ENCODE peak calls at places on chromosomes 11 and 22, in six cellular contexts. One of them, this sample, is unnamed.

GRCh38 chr22:40597541-40598453 is 38.7 kb downstream of the MRTFA start:
- DNase-seq in suprapubic skin: no peak
- DNase-seq in heart right ventricle: no peak
- DNase-seq in upper lobe of right lung: no peak
- DNase-seq in pancreas: no peak
- DNase-seq in heart left ventricle: no peak
- DNase-seq in this sample: peak; percentile 5

GRCh38 chr11:1760351-1761109 is 3.2 kb downstream of the CTSD start:
- DNase-seq in heart right ventricle: peak; percentile 89
- DNase-seq in suprapubic skin: peak; percentile 88
- DNase-seq in pancreas: peak; percentile 80
- DNase-seq in upper lobe of right lung: peak; percentile 92
- DNase-seq in heart left ventricle: peak; percentile 94
- DNase-seq in this sample: peak; percentile 51

GRCh38 chr22:47928626-47929025 is 1166.2 kb downstream of the TBC1D22A start:
- DNase-seq in heart right ventricle: no peak
- DNase-seq in heart left ventricle: no peak
- DNase-seq in suprapubic skin: no peak
- DNase-seq in upper lobe of right lung: no peak
- DNase-seq in pancreas: no peak
- DNase-seq in this sample: no peak

GRCh38 chr11:118903204-118904015 is 19.7 kb downstream of the CXCR5 start:
- DNase-seq in heart right ventricle: no peak
- DNase-seq in heart left ventricle: no peak
- DNase-seq in pancreas: no peak
- DNase-seq in upper lobe of right lung: peak; percentile 54
- DNase-seq in suprapubic skin: no peak
- DNase-seq in this sample: no peak

GRCh38 chr22:46273432-46274148 is 5.8 kb downstream of the TTC38 start:
- DNase-seq in heart right ventricle: no peak
- DNase-seq in suprapubic skin: peak; percentile 50
- DNase-seq in pancreas: no peak
- DNase-seq in heart left ventricle: no peak
- DNase-seq in upper lobe of right lung: no peak
- DNase-seq in this sample: no peak

GRCh38 chr11:78560826-78561484 is 13.7 kb downstream of the NARS2 start:
- DNase-seq in pancreas: no peak
- DNase-seq in heart right ventricle: no peak
- DNase-seq in upper lobe of right lung: no peak
- DNase-seq in suprapubic skin: no peak
- DNase-seq in heart left ventricle: no peak
- DNase-seq in this sample: no peak

GRCh38 chr11:134266841-134267251 is 9.3 kb upstream of the GLB1L3 start:
- DNase-seq in heart left ventricle: no peak
- DNase-seq in heart right ventricle: no peak
- DNase-seq in upper lobe of right lung: no peak
- DNase-seq in suprapubic skin: no peak
- DNase-seq in pancreas: no peak
- DNase-seq in this sample: no peak

GRCh38 chr11:113278481-113278880 is 35.9 kb upstream of the TTC12 start:
- DNase-seq in pancreas: no peak
- DNase-seq in heart right ventricle: no peak
- DNase-seq in suprapubic skin: no peak
- DNase-seq in upper lobe of right lung: no peak
- DNase-seq in heart left ventricle: no peak
- DNase-seq in this sample: no peak

GRCh38 chr11:69375316-69376154 is 81.6 kb downstream of the MYEOV start:
- DNase-seq in upper lobe of right lung: no peak
- DNase-seq in pancreas: no peak
- DNase-seq in suprapubic skin: peak; percentile 56
- DNase-seq in heart left ventricle: no peak
- DNase-seq in heart right ventricle: no peak
- DNase-seq in this sample: no peak

GRCh38 chr11:19181673-19182261 is 20.0 kb downstream of the CSRP3 start:
- DNase-seq in upper lobe of right lung: no peak
- DNase-seq in suprapubic skin: no peak
- DNase-seq in heart left ventricle: no peak
- DNase-seq in heart right ventricle: no peak
- DNase-seq in pancreas: no peak
- DNase-seq in this sample: no peak

GRCh38 chr22:41620646-41621098 is at the start of gene DESI1:
- DNase-seq in suprapubic skin: no peak
- DNase-seq in heart right ventricle: no peak
- DNase-seq in pancreas: no peak
- DNase-seq in upper lobe of right lung: no peak
- DNase-seq in heart left ventricle: no peak
- DNase-seq in this sample: no peak

GRCh38 chr11:110317516-110317932 is 21.1 kb upstream of the RDX start:
- DNase-seq in heart left ventricle: no peak
- DNase-seq in heart right ventricle: no peak
- DNase-seq in suprapubic skin: no peak
- DNase-seq in upper lobe of right lung: no peak
- DNase-seq in pancreas: no peak
- DNase-seq in this sample: no peak

GRCh38 chr22:48881326-48881980 is 946.2 kb downstream of the BRD1 start:
- DNase-seq in upper lobe of right lung: peak; percentile 36
- DNase-seq in heart right ventricle: no peak
- DNase-seq in heart left ventricle: no peak
- DNase-seq in pancreas: peak; percentile 30
- DNase-seq in suprapubic skin: no peak
- DNase-seq in this sample: no peak

GRCh38 chr11:100576044-100577021 is 110.8 kb upstream of the ARHGAP42 start:
- DNase-seq in upper lobe of right lung: no peak
- DNase-seq in suprapubic skin: no peak
- DNase-seq in heart left ventricle: no peak
- DNase-seq in pancreas: no peak
- DNase-seq in heart right ventricle: no peak
- DNase-seq in this sample: no peak

GRCh38 chr11:43557553-43558031 is 122.9 kb upstream of the HSD17B12 start:
- DNase-seq in heart right ventricle: no peak
- DNase-seq in suprapubic skin: no peak
- DNase-seq in upper lobe of right lung: no peak
- DNase-seq in heart left ventricle: peak; percentile 24
- DNase-seq in pancreas: no peak
- DNase-seq in this sample: no peak

GRCh38 chr11:36053901-36054300 is 110.0 kb downstream of the LDLRAD3 start:
- DNase-seq in heart left ventricle: no peak
- DNase-seq in pancreas: no peak
- DNase-seq in heart right ventricle: no peak
- DNase-seq in suprapubic skin: no peak
- DNase-seq in upper lobe of right lung: no peak
- DNase-seq in this sample: no peak

GRCh38 chr11:706957-707816 is 1.2 kb downstream of the EPS8L2 start:
- DNase-seq in suprapubic skin: peak; percentile 71
- DNase-seq in heart right ventricle: no peak
- DNase-seq in upper lobe of right lung: peak; percentile 84
- DNase-seq in heart left ventricle: no peak
- DNase-seq in pancreas: peak; percentile 86
- DNase-seq in this sample: no peak

GRCh38 chr22:48748113-48748859 is 1079.4 kb downstream of the BRD1 start:
- DNase-seq in suprapubic skin: no peak
- DNase-seq in heart right ventricle: no peak
- DNase-seq in pancreas: no peak
- DNase-seq in upper lobe of right lung: peak; percentile 44
- DNase-seq in heart left ventricle: no peak
- DNase-seq in this sample: no peak

GRCh38 chr22:47805394-47805935 is 1043.0 kb downstream of the TBC1D22A start:
- DNase-seq in suprapubic skin: no peak
- DNase-seq in heart right ventricle: no peak
- DNase-seq in pancreas: no peak
- DNase-seq in upper lobe of right lung: no peak
- DNase-seq in heart left ventricle: no peak
- DNase-seq in this sample: no peak

GRCh38 chr22:42066133-42066761 is 4.4 kb downstream of the NAGA start:
- DNase-seq in upper lobe of right lung: no peak
- DNase-seq in suprapubic skin: no peak
- DNase-seq in heart right ventricle: no peak
- DNase-seq in pancreas: no peak
- DNase-seq in heart left ventricle: no peak
- DNase-seq in this sample: no peak

GRCh38 chr11:104876324-104876723 is 21.9 kb downstream of the CASP12 start:
- DNase-seq in upper lobe of right lung: no peak
- DNase-seq in pancreas: no peak
- DNase-seq in heart right ventricle: no peak
- DNase-seq in heart left ventricle: no peak
- DNase-seq in suprapubic skin: no peak
- DNase-seq in this sample: no peak

GRCh38 chr11:115398333-115398732 is 105.9 kb downstream of the CADM1 start:
- DNase-seq in heart right ventricle: no peak
- DNase-seq in suprapubic skin: no peak
- DNase-seq in pancreas: no peak
- DNase-seq in upper lobe of right lung: no peak
- DNase-seq in heart left ventricle: no peak
- DNase-seq in this sample: no peak

GRCh38 chr11:111843659-111844058 is 27.7 kb downstream of the ALG9 start:
- DNase-seq in heart left ventricle: no peak
- DNase-seq in pancreas: no peak
- DNase-seq in suprapubic skin: no peak
- DNase-seq in heart right ventricle: no peak
- DNase-seq in upper lobe of right lung: no peak
- DNase-seq in this sample: no peak

GRCh38 chr22:27065259-27065658 is 407.9 kb downstream of the MIAT start:
- DNase-seq in upper lobe of right lung: no peak
- DNase-seq in heart right ventricle: no peak
- DNase-seq in suprapubic skin: no peak
- DNase-seq in heart left ventricle: no peak
- DNase-seq in pancreas: no peak
- DNase-seq in this sample: no peak

GRCh38 chr11:119092880-119093665 is 8.4 kb downstream of the HMBS start:
- DNase-seq in heart right ventricle: no peak
- DNase-seq in pancreas: no peak
- DNase-seq in heart left ventricle: no peak
- DNase-seq in suprapubic skin: no peak
- DNase-seq in upper lobe of right lung: no peak
- DNase-seq in this sample: no peak

GRCh38 chr11:73386026-73386425 is 9.8 kb downstream of the RELT start:
- DNase-seq in heart right ventricle: no peak
- DNase-seq in heart left ventricle: peak; percentile 68
- DNase-seq in suprapubic skin: no peak
- DNase-seq in upper lobe of right lung: peak; percentile 77
- DNase-seq in pancreas: peak; percentile 20
- DNase-seq in this sample: no peak

GRCh38 chr22:37240240-37240940 is 3.7 kb downstream of the RAC2 start:
- DNase-seq in heart left ventricle: no peak
- DNase-seq in suprapubic skin: no peak
- DNase-seq in pancreas: no peak
- DNase-seq in upper lobe of right lung: no peak
- DNase-seq in heart right ventricle: no peak
- DNase-seq in this sample: no peak

GRCh38 chr11:36374726-36375125 is 78.6 kb downstream of the PRR5L start:
- DNase-seq in upper lobe of right lung: no peak
- DNase-seq in suprapubic skin: no peak
- DNase-seq in heart right ventricle: no peak
- DNase-seq in heart left ventricle: no peak
- DNase-seq in pancreas: no peak
- DNase-seq in this sample: no peak

GRCh38 chr11:124041254-124041653 is at the start of gene OR10G7:
- DNase-seq in heart right ventricle: no peak
- DNase-seq in pancreas: no peak
- DNase-seq in heart left ventricle: no peak
- DNase-seq in upper lobe of right lung: no peak
- DNase-seq in suprapubic skin: no peak
- DNase-seq in this sample: no peak

GRCh38 chr11:1126935-1127663 is 30.7 kb upstream of the MUC5AC start:
- DNase-seq in heart right ventricle: no peak
- DNase-seq in heart left ventricle: peak; percentile 19
- DNase-seq in pancreas: peak; percentile 68
- DNase-seq in suprapubic skin: no peak
- DNase-seq in upper lobe of right lung: peak; percentile 60
- DNase-seq in this sample: no peak

DNA sequence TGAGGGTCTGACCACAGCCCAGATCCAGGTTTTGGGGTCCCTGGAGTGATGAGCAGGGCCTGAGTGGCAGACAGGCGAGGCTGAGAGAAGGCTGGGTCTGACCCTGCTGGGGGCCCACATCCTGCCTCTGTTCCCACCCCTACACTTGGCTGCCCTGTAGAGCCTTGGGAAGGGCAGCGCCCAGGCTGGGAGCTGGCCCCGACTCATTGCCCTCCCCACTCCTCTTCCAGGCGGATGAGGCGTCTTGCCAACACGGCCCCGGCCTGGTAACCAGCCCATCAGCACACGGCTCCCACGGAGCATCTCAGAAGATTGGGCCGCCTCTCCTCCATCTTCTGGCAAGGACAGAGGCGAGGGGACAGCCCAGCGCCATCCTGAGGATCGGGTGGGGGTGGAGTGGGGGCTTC is 4.9 kb downstream of the DERL3 start:
- DNase-seq in heart left ventricle: peak; percentile 61
- DNase-seq in suprapubic skin: peak; percentile 54
- DNase-seq in pancreas: peak; percentile 68
- DNase-seq in upper lobe of right lung: peak; percentile 37
- DNase-seq in heart right ventricle: peak; percentile 62
- DNase-seq in this sample: no peak
- H3K27ac ChIP-seq in heart left ventricle: peak overlapping the region; percentile 74
- H3K27ac ChIP-seq in suprapubic skin: no peak overlapping the region
- H3K27ac ChIP-seq in pancreas: no peak overlapping the region
- H3K27ac ChIP-seq in upper lobe of right lung: no peak overlapping the region
- H3K27ac ChIP-seq in heart right ventricle: peak overlapping the region; percentile 92
- H3K27ac ChIP-seq in this sample: peak overlapping the region; percentile 26

GRCh38 chr11:70399681-70400112 is 1.4 kb downstream of the CTTN start:
- DNase-seq in heart right ventricle: peak; percentile 80
- DNase-seq in heart left ventricle: peak; percentile 87
- DNase-seq in suprapubic skin: peak; percentile 89
- DNase-seq in pancreas: peak; percentile 89
- DNase-seq in upper lobe of right lung: peak; percentile 89
- DNase-seq in this sample: no peak
- H3K27ac ChIP-seq in heart right ventricle: peak overlapping the region; percentile 89
- H3K27ac ChIP-seq in heart left ventricle: peak overlapping the region; percentile 88
- H3K27ac ChIP-seq in suprapubic skin: peak overlapping the region; percentile 84
- H3K27ac ChIP-seq in pancreas: peak overlapping the region; percentile 63
- H3K27ac ChIP-seq in upper lobe of right lung: peak overlapping the region; percentile 83
- H3K27ac ChIP-seq in this sample: no peak overlapping the region

DNA sequence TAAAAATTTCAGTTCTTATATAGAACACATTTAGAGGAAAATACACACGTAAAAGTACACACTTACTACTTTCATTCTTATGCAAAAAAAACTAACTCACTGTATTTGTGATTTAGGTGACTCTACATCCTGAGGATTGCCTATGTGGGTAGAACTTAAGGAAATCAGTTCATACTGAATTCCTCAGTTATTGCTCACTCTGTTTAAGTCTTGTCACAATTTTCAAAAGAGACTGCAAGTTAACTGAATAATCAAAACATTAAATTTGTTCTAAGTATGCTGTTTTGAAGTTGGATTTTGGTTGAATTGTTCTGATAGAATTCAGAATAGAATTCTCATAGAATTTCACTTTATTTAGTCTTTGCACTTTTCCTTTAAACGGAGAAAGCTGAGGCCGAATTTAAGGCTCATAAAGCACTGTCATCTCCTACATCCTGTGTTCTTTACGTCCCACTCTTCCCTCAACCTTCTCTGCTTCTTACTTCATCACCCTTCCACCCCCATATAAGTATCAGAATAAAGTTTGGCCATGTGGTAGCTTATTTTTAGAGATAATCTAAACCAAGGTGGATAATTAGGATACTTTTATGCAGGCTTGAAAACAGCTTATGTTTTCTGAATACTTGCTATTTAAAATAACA is 59.8 kb downstream of the APOL5 start:
- DNase-seq in heart right ventricle: no peak
- DNase-seq in heart left ventricle: no peak
- DNase-seq in upper lobe of right lung: no peak
- DNase-seq in pancreas: no peak
- DNase-seq in suprapubic skin: no peak
- DNase-seq in this sample: no peak
- H3K27ac ChIP-seq in heart right ventricle: no peak overlapping the region
- H3K27ac ChIP-seq in heart left ventricle: no peak overlapping the region
- H3K27ac ChIP-seq in upper lobe of right lung: no peak overlapping the region
- H3K27ac ChIP-seq in pancreas: no peak overlapping the region
- H3K27ac ChIP-seq in suprapubic skin: no peak overlapping the region
- H3K27ac ChIP-seq in this sample: no peak overlapping the region

GRCh38 chr11:130874396-130874795 is 41.9 kb downstream of the SNX19 start:
- DNase-seq in pancreas: no peak
- DNase-seq in heart right ventricle: no peak
- DNase-seq in suprapubic skin: no peak
- DNase-seq in upper lobe of right lung: no peak
- DNase-seq in heart left ventricle: no peak
- DNase-seq in this sample: no peak
- H3K27ac ChIP-seq in pancreas: no peak overlapping the region
- H3K27ac ChIP-seq in heart right ventricle: no peak overlapping the region
- H3K27ac ChIP-seq in suprapubic skin: no peak overlapping the region
- H3K27ac ChIP-seq in upper lobe of right lung: no peak overlapping the region
- H3K27ac ChIP-seq in heart left ventricle: peak overlapping the region; percentile 67
- H3K27ac ChIP-seq in this sample: peak overlapping the region; percentile 85